ENCODE peak calls at places on chromosome 1, in eight cellular contexts. O, C, A, T, B, N, L and V are unnamed samples.

GRCh38 chr1:247146671-247147070 is 25.1 kb downstream of the ZNF124 start:
- DNase-seq in C (no peak), O (no peak), L (no peak), A (no peak), N (no peak), B (no peak), T (no peak), V (no peak)

GRCh38 chr1:202101182-202101581 is 21.5 kb upstream of the GPR37L1 start:
- DNase-seq in A (peak), O (no peak), B (peak), C (no peak), T (no peak), L (no peak), N (no peak), V (no peak)

GRCh38 chr1:200922406-200922805 is 27.7 kb downstream of the INAVA start:
- DNase-seq in B (no peak), N (peak), A (peak), L (no peak), T (no peak), C (no peak), O (no peak), V (no peak)

GRCh38 chr1:169044971-169045370 is 61.5 kb upstream of the ATP1B1 start:
- DNase-seq in A (no peak), N (no peak), C (no peak), B (no peak), T (no peak), L (no peak), O (no peak), V (no peak)

GRCh38 chr1:192807968-192808587 is 761 bp upstream of the RGS2 start:
- DNase-seq in N (no peak), L (peak), A (no peak), C (no peak), T (no peak), O (peak), B (no peak), V (no peak)

GRCh38 chr1:240109130-240109529 is 17.4 kb downstream of the FMN2 start:
- DNase-seq in C (no peak), A (no peak), B (no peak), T (no peak), O (no peak), N (no peak), L (no peak), V (no peak)

GRCh38 chr1:78884685-78885452 is 121.7 kb downstream of the ADGRL4 start:
- DNase-seq in L (no peak), T (no peak), N (no peak), A (peak), C (no peak), O (no peak), B (no peak), V (no peak)

GRCh38 chr1:202017385-202018225 is 7.2 kb downstream of the ELF3 start:
- DNase-seq in B (no peak), L (no peak), C (no peak), A (no peak), T (no peak), O (no peak), N (no peak), V (no peak)

GRCh38 chr1:207910678-207911354 is at the start of gene CD34:
- DNase-seq in A (peak), B (no peak), L (peak), T (no peak), C (peak), O (no peak), N (peak), V (peak)

GRCh38 chr1:86296305-86297205 is 99.6 kb downstream of the ODF2L start:
- DNase-seq in B (no peak), O (no peak), L (no peak), A (no peak), C (no peak), N (no peak), T (no peak), V (no peak)